ENCODE peak calls at places on chromosomes 16 and 17, in five cellular contexts. One of them, this sample, is unnamed.

GRCh38 chr16:10497132-10498088 is 83.0 kb downstream of the EMP2 start:
- DNase-seq in H1: no peak
- DNase-seq in IMR-90: no peak
- DNase-seq in neuronal stem cell: no peak
- DNase-seq in mesenchymal stem cell: no peak
- DNase-seq in this sample: no peak

GRCh38 chr17:14776791-14777190 is 475.9 kb downstream of the HS3ST3B1 start:
- DNase-seq in mesenchymal stem cell: no peak
- DNase-seq in IMR-90: peak
- DNase-seq in H1: no peak
- DNase-seq in neuronal stem cell: no peak
- DNase-seq in this sample: no peak

GRCh38 chr17:5694507-5694906 is 110.2 kb upstream of the NLRP1 start:
- DNase-seq in mesenchymal stem cell: no peak
- DNase-seq in IMR-90: no peak
- DNase-seq in neuronal stem cell: no peak
- DNase-seq in H1: peak
- DNase-seq in this sample: peak

GRCh38 chr17:19939993-19940721 is 37.5 kb downstream of the AKAP10 start:
- DNase-seq in neuronal stem cell: no peak
- DNase-seq in IMR-90: no peak
- DNase-seq in mesenchymal stem cell: no peak
- DNase-seq in H1: no peak
- DNase-seq in this sample: no peak

GRCh38 chr17:1231456-1231855 is 38.8 kb upstream of the BHLHA9 start:
- DNase-seq in mesenchymal stem cell: no peak
- DNase-seq in H1: no peak
- DNase-seq in neuronal stem cell: no peak
- DNase-seq in IMR-90: no peak
- DNase-seq in this sample: no peak

GRCh38 chr16:73154063-73154870 is 106.3 kb upstream of the ZFHX3 start:
- DNase-seq in mesenchymal stem cell: no peak
- DNase-seq in H1: no peak
- DNase-seq in neuronal stem cell: no peak
- DNase-seq in IMR-90: no peak
- DNase-seq in this sample: no peak

GRCh38 chr16:23252310-23252709 is 49.8 kb upstream of the SCNN1B start:
- DNase-seq in mesenchymal stem cell: no peak
- DNase-seq in neuronal stem cell: no peak
- DNase-seq in IMR-90: no peak
- DNase-seq in H1: no peak
- DNase-seq in this sample: no peak

GRCh38 chr17:35087731-35088646 is 24.5 kb upstream of the RFFL start:
- DNase-seq in mesenchymal stem cell: peak
- DNase-seq in IMR-90: peak
- DNase-seq in neuronal stem cell: no peak
- DNase-seq in H1: no peak
- DNase-seq in this sample: no peak

GRCh38 chr17:73272906-73273218 is 11.2 kb upstream of the CPSF4L start:
- DNase-seq in IMR-90: no peak
- DNase-seq in neuronal stem cell: no peak
- DNase-seq in mesenchymal stem cell: no peak
- DNase-seq in H1: no peak
- DNase-seq in this sample: peak

GRCh38 chr17:34366529-34367107 is 3.6 kb upstream of the CCL1 start:
- DNase-seq in mesenchymal stem cell: no peak
- DNase-seq in neuronal stem cell: no peak
- DNase-seq in IMR-90: no peak
- DNase-seq in H1: peak
- DNase-seq in this sample: peak

GRCh38 chr17:57881143-57881542 is 31.3 kb upstream of the MRPS23 start:
- DNase-seq in mesenchymal stem cell: peak
- DNase-seq in IMR-90: peak
- DNase-seq in neuronal stem cell: no peak
- DNase-seq in H1: no peak
- DNase-seq in this sample: peak
- H4K91ac ChIP-seq in mesenchymal stem cell: peak
- H4K91ac ChIP-seq in IMR-90: peak
- H4K91ac ChIP-seq in neuronal stem cell: peak
- H4K91ac ChIP-seq in H1: peak
- H4K91ac ChIP-seq in this sample: no peak

GRCh38 chr17:57594767-57595166 is 150.3 kb downstream of the CCDC182 start:
- DNase-seq in neuronal stem cell: no peak
- DNase-seq in mesenchymal stem cell: no peak
- DNase-seq in IMR-90: no peak
- DNase-seq in H1: no peak
- DNase-seq in this sample: no peak

GRCh38 chr17:57595426-57595825 is 149.7 kb downstream of the CCDC182 start:
- DNase-seq in mesenchymal stem cell: no peak
- DNase-seq in IMR-90: no peak
- DNase-seq in H1: no peak
- DNase-seq in neuronal stem cell: no peak
- DNase-seq in this sample: no peak

GRCh38 chr17:57597101-57597500 is 148.0 kb downstream of the CCDC182 start:
- DNase-seq in neuronal stem cell: no peak
- DNase-seq in mesenchymal stem cell: no peak
- DNase-seq in IMR-90: no peak
- DNase-seq in H1: no peak
- DNase-seq in this sample: no peak

GRCh38 chr17:57597531-57598453 is 147.3 kb downstream of the CCDC182 start:
- DNase-seq in neuronal stem cell: peak
- DNase-seq in mesenchymal stem cell: peak
- DNase-seq in IMR-90: peak
- DNase-seq in H1: peak
- DNase-seq in this sample: peak

GRCh38 chr17:57595942-57596695 is 149.0 kb downstream of the CCDC182 start:
- DNase-seq in H1: no peak
- DNase-seq in neuronal stem cell: no peak
- DNase-seq in IMR-90: no peak
- DNase-seq in mesenchymal stem cell: no peak
- DNase-seq in this sample: no peak
- H4K91ac ChIP-seq in H1: no peak
- H4K91ac ChIP-seq in neuronal stem cell: no peak
- H4K91ac ChIP-seq in IMR-90: no peak
- H4K91ac ChIP-seq in mesenchymal stem cell: no peak
- H4K91ac ChIP-seq in this sample: no peak

GRCh38 chr17:7047566-7047965 is 3.7 kb upstream of the SLC16A11 start:
- DNase-seq in mesenchymal stem cell: no peak
- DNase-seq in IMR-90: no peak
- DNase-seq in neuronal stem cell: no peak
- DNase-seq in H1: no peak
- DNase-seq in this sample: no peak

GRCh38 chr17:7045492-7046126 is 1.7 kb upstream of the SLC16A11 start:
- DNase-seq in IMR-90: peak
- DNase-seq in H1: no peak
- DNase-seq in neuronal stem cell: peak
- DNase-seq in mesenchymal stem cell: peak
- DNase-seq in this sample: no peak

GRCh38 chr17:7048968-7049367 is 5.1 kb upstream of the SLC16A11 start:
- DNase-seq in mesenchymal stem cell: peak
- DNase-seq in H1: no peak
- DNase-seq in IMR-90: no peak
- DNase-seq in neuronal stem cell: no peak
- DNase-seq in this sample: no peak

GRCh38 chr17:7043544-7044268 is at the start of gene SLC16A11:
- DNase-seq in mesenchymal stem cell: no peak
- DNase-seq in neuronal stem cell: no peak
- DNase-seq in IMR-90: peak
- DNase-seq in H1: peak
- DNase-seq in this sample: no peak

GRCh38 chr17:7046127-7046724 is 2.3 kb upstream of the SLC16A11 start:
- DNase-seq in mesenchymal stem cell: peak
- DNase-seq in H1: peak
- DNase-seq in IMR-90: no peak
- DNase-seq in neuronal stem cell: no peak
- DNase-seq in this sample: peak
- H4K91ac ChIP-seq in mesenchymal stem cell: no peak
- H4K91ac ChIP-seq in H1: no peak
- H4K91ac ChIP-seq in IMR-90: no peak
- H4K91ac ChIP-seq in neuronal stem cell: no peak
- H4K91ac ChIP-seq in this sample: no peak

GRCh38 chr16:2210386-2211365 is at the start of gene BRICD5:
- DNase-seq in neuronal stem cell: no peak
- DNase-seq in IMR-90: peak
- DNase-seq in H1: no peak
- DNase-seq in mesenchymal stem cell: no peak
- DNase-seq in this sample: peak
- H4K91ac ChIP-seq in neuronal stem cell: no peak
- H4K91ac ChIP-seq in IMR-90: no peak
- H4K91ac ChIP-seq in H1: no peak
- H4K91ac ChIP-seq in mesenchymal stem cell: peak
- H4K91ac ChIP-seq in this sample: no peak

GRCh38 chr17:28745052-28745776 is 1.4 kb downstream of the TRAF4 start:
- DNase-seq in mesenchymal stem cell: peak
- DNase-seq in neuronal stem cell: peak
- DNase-seq in H1: peak
- DNase-seq in IMR-90: peak
- DNase-seq in this sample: peak
- H4K91ac ChIP-seq in mesenchymal stem cell: peak
- H4K91ac ChIP-seq in neuronal stem cell: peak
- H4K91ac ChIP-seq in H1: peak
- H4K91ac ChIP-seq in IMR-90: peak
- H4K91ac ChIP-seq in this sample: peak